ENCODE peak calls at places on chromosomes 3 and 15, in eight cellular contexts. I is adrenal gland, B is ovary, W is IMR-90, V is tibial nerve, G is vagina, N is spleen, E is A549. K is an unnamed sample. For H3K4me1, the result is how much of the 10 kb centered on the place peaks cover.

GRCh38 chr15:74752486-74753395 is 4.1 kb downstream of the CYP1A2 start:
- DNase-seq in G (no peak), E (no peak), V (no peak), I (no peak), B (no peak), N (no peak), W (peak), K (no peak)

GRCh38 chr3:90253131-90253530 is 1145.7 kb downstream of the EPHA3 start:
- DNase-seq in W (no peak), N (no peak), I (no peak), V (no peak), E (no peak), B (no peak), G (no peak), K (no peak)

GRCh38 chr15:99059010-99059981 is 45.6 kb upstream of the SYNM start:
- DNase-seq in N (peak), G (no peak), W (peak), B (peak), I (peak), V (peak), E (peak), K (peak)

GRCh38 chr3:178551916-178552321 is 15.7 kb downstream of the KCNMB2 start:
- DNase-seq in I (no peak), N (no peak), V (no peak), B (peak), G (no peak), W (peak), E (no peak), K (no peak)

GRCh38 chr3:65402597-65402996 is 636.1 kb downstream of the MAGI1 start:
- DNase-seq in E (no peak), W (peak), V (no peak), B (no peak), G (no peak), I (peak), N (no peak), K (no peak)

GRCh38 chr15:33209575-33210519 is 15.3 kb upstream of the FMN1 start:
- DNase-seq in V (no peak), E (no peak), G (no peak), N (no peak), W (no peak), I (no peak), B (no peak), K (no peak)

GRCh38 chr3:150243466-150243865 is 164.6 kb upstream of the TSC22D2 start:
- DNase-seq in I (no peak), V (no peak), N (no peak), E (no peak), W (no peak), B (no peak), G (no peak), K (no peak)

GRCh38 chr3:134486577-134487041 is 752 bp downstream of the CEP63 start:
- DNase-seq in B (no peak), E (no peak), G (no peak), V (no peak), W (peak), N (no peak), I (no peak), K (no peak)

GRCh38 chr3:139473155-139473771 is 3.1 kb downstream of the RBP2 start:
- DNase-seq in W (no peak), N (no peak), B (no peak), V (no peak), I (no peak), E (no peak), G (no peak), K (no peak)

GRCh38 chr3:151864423-151865101 is 8.9 kb upstream of the SUCNR1 start:
- DNase-seq in B (no peak), V (no peak), I (no peak), E (no peak), W (peak), G (no peak), N (no peak), K (no peak)

GRCh38 chr15:59309405-59309804 is 63.3 kb downstream of the MYO1E start:
- DNase-seq in G (no peak), N (no peak), B (no peak), W (no peak), E (no peak), I (no peak), V (no peak), K (no peak)

GRCh38 chr15:59312199-59312598 is 60.5 kb downstream of the MYO1E start:
- DNase-seq in I (no peak), N (no peak), B (no peak), W (no peak), E (no peak), V (no peak), G (no peak), K (no peak)

GRCh38 chr15:59313703-59314332 is 58.9 kb downstream of the MYO1E start:
- DNase-seq in N (no peak), G (peak), V (peak), B (peak), E (peak), W (peak), I (peak), K (peak)

GRCh38 chr15:59307164-59307535 is 65.5 kb downstream of the MYO1E start:
- DNase-seq in G (no peak), N (no peak), V (no peak), W (no peak), B (no peak), E (no peak), I (no peak), K (no peak)

DNA sequence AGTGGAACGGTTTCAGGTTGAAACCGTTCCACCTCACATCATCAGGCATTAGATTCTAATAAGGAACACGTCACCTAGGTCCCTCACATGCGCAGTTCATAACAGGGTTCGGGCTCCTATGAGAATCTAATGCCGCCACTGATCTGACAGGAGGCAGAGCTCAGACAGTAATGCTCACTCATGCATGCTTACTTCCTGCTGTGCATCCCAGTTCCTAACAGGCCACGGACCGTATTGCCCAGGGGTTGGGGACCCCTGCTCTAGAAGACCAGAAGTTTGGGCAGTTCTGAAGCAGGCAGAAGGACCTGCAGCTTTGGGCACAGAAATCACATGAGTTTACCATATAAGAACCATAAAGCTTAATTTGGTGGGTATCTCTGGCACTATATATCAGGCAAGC is 61.4 kb downstream of the MYO1E start:
- DNase-seq in E (no peak), V (no peak), N (no peak), I (no peak), G (no peak), B (no peak), W (no peak), K (no peak)
- H3K4me1 ChIP-seq in E (half or more), V (under half), N (under half), I (under half), G (under half), B (under half), W (under half), K (under half)

GRCh38 chr3:15064835-15065549 is at the start of gene MRPS25:
- DNase-seq in N (peak), V (peak), E (peak), I (peak), W (peak), B (peak), G (no peak), K (peak)
- TF ChIP-seq POLR2A in N (peak), V (peak), E (peak), I (peak), W (peak), B (peak), G (no peak), K (peak)

DNA sequence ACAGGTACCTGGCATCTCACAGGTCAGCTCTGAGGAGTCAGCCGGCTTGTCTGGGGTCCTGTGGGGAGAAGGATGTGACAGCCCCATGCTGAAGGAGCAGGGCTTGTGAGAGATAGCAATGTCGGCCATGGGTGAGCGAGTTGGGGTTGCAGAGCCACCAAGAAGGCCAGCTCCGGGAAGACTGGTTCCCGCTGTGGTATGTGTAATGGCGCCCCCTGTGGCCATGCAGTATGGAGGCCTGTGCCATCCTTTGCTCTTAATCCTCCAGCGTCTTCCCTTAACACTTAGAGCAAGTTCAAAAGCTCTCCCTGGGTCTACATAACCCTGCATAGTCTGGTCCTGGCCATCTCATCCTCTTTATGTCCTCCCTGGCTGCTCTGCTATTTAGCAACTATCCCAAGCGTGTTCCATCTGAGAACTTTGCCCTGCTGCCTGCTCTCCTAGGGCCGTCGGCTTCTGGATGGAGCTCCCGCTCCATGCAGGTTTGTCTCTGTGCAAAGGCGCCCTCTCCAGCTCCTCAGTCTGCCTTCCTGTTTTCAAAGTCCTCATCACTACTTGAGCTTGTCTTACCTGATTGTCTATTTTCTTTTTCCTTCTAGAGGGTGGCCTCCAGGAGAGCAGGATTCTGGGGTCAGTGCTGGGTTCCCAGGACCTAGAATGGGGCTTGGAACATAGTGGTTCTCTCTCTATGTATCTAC is 40.8 kb upstream of the IQCF6 start:
- DNase-seq in W (no peak), I (no peak), V (no peak), E (peak), G (no peak), N (no peak), B (no peak), K (no peak)
- H3K4me1 ChIP-seq in W (under half), I (under half), V (under half), E (under half), G (under half), N (under half), B (under half), K (under half)

GRCh38 chr3:40190056-40190455 is 119.5 kb upstream of the EIF1B start:
- DNase-seq in B (no peak), N (peak), E (no peak), V (no peak), W (no peak), G (no peak), I (no peak), K (no peak)
- TF ChIP-seq POLR2A in B (no peak), N (no peak), E (no peak), V (no peak), W (no peak), G (no peak), I (no peak), K (no peak)

DNA sequence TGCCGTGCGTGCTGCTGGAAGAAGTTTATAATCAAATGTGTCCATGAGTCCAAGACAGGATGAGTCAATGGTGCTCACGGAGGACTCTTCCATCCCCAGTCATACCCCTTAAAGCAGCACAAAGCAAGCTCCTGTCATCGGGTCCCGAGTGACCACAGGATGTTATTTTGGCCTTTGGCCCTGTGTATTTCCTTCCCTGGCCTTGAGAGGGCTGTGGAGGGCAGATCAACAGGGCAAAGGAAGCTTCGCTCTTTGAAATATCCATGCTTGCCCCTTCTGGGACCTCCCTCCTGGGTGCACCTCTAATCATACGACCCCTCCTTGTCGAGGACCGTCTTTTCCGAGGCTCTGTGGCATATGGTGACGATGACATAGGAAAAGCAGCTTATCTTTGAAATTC is 93.4 kb downstream of the SLCO3A1 start:
- DNase-seq in W (no peak), I (no peak), V (no peak), B (no peak), N (no peak), G (no peak), E (no peak), K (no peak)
- H3K4me1 ChIP-seq in W (under half), I (under half), V (under half), B (under half), N (half or more), G (half or more), E (half or more), K (half or more)

DNA sequence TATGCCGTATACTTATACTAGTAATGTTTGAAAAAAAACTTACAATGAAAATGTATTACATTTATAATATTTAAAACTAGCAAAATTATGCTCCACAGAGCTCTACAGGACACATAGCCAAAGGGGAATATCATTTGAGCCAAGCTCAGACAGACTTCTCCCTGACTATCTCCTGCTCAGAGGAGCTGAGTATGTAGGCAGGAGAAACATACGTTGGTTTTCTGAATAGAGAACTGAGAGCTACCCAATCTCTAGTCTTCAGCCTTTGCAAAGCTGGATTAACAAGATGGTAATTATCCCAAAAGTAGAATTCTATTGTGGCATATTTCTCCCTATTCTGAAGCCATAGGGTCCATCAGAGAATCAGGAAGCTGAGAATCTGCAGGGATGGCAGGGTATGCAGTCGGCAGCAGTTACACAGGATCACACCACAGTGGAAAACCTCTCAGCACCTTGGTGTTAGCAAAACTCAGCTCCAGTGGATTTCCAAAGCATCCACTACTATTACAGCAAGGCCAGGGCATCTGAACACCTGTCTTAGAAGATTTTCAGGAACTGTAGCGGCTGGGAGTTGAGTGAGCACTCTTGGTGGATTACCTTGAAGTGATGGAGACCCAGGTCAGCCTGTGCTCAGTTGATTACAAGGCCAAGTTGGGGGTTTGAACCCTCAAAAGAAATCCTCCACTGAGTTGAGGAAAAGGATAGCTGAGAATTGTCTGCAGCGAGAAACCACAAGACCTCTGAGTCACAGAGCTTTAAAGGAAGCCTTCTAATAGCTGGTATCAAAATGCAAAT is 30.1 kb downstream of the GPR15 start:
- DNase-seq in V (no peak), G (no peak), I (no peak), E (no peak), N (no peak), B (no peak), W (peak), K (no peak)
- TF ChIP-seq POLR2A in V (no peak), G (no peak), I (no peak), E (no peak), N (no peak), B (no peak), W (no peak), K (no peak)

DNA sequence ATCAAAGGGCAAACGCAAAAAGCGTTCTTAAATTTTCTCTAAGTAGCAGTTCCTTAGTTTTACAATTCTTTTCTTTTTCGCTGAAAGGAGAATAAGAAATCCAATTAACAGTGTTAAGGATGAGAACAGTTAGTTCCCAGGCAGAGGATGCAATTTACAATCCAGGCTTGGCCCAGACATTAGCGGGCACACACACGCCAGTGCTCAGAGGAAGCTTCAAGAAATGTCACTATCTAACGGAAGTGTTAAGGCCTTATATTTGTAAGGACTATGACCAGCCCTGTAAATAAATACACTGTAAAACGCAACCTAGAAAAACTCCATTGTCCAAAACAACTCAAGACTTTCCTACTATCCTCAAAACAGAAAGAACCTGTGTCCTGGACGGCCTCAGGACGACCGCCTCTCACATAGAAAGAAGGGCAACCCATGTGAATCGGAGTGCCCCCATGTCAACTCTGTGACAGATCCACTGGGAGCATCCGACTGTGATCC is 1.3 kb downstream of the ACAP2 start:
- DNase-seq in G (no peak), W (peak), B (no peak), E (peak), I (no peak), V (no peak), N (no peak), K (no peak)
- H3K4me1 ChIP-seq in G (under half), W (under half), B (under half), E (under half), I (under half), V (under half), N (half or more), K (under half)

DNA sequence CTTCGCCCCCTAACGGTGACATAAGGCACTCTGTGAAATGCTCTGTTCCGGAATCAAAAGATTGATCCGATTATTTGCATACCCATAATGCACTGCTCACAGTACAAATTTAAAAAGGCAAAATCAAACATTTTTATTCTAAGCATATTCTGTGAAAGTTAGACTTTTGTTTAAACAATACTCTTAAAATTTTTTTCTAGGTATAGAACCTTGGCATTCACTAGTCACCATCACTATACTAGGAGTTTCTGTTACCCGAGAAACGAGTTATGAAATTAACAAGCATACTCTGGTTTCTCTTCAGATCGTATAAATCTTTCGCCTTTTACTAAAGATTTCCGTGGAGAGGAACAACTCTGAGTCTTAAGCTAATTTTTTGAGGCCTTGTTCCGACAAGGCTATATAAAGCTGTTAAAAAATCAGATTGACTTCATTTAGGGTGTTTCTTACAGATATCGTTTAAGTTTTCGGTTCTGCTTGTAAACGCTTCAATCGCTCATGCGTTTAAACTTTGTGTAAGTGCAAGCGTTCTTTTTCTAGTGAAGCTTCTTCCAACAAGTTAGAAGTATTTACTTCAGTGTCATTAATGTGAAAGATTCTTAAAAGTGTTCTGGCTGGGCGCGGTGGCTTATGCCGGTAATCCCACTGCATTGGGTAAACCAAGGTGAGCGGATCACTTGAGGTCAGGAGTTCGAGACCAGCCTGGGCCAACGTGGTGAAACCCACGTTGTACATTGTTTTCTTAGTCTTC is at the start of gene RNU5B-1:
- DNase-seq in W (peak), V (peak), B (no peak), N (peak), I (peak), G (no peak), E (peak), K (peak)
- TF ChIP-seq POLR2A in W (peak), V (peak), B (peak), N (peak), I (peak), G (no peak), E (peak), K (no peak)

K was measured in stomach.